ENCODE peak calls at places on chromosome 14, in four cellular contexts. One of them, this sample, is unnamed.

GRCh38 chr14:24978862-24979724 is 70.9 kb downstream of the STXBP6 start:
- DNase-seq in HepG2: peak
- DNase-seq in GM12878: peak
- DNase-seq in K562: no peak
- DNase-seq in this sample: no peak

GRCh38 chr14:64515053-64515452 is 10.5 kb downstream of the ZBTB1 start:
- DNase-seq in HepG2: no peak
- DNase-seq in GM12878: no peak
- DNase-seq in K562: no peak
- DNase-seq in this sample: no peak

GRCh38 chr14:74207943-74208342 is 31.3 kb upstream of the VSX2 start:
- DNase-seq in GM12878: no peak
- DNase-seq in HepG2: peak
- DNase-seq in K562: no peak
- DNase-seq in this sample: no peak

GRCh38 chr14:95140060-95140858 is 17.1 kb downstream of the DICER1 start:
- DNase-seq in K562: no peak
- DNase-seq in HepG2: no peak
- DNase-seq in GM12878: no peak
- DNase-seq in this sample: no peak

GRCh38 chr14:74299061-74299545 is 3.6 kb downstream of the ABCD4 start:
- DNase-seq in GM12878: no peak
- DNase-seq in K562: no peak
- DNase-seq in HepG2: no peak
- DNase-seq in this sample: no peak

GRCh38 chr14:71403673-71404072 is 496.4 kb downstream of the PCNX1 start:
- DNase-seq in HepG2: peak
- DNase-seq in K562: no peak
- DNase-seq in GM12878: peak
- DNase-seq in this sample: peak

GRCh38 chr14:32403688-32404087 is 74.6 kb downstream of the AKAP6 start:
- DNase-seq in HepG2: no peak
- DNase-seq in K562: no peak
- DNase-seq in GM12878: no peak
- DNase-seq in this sample: no peak

GRCh38 chr14:63875311-63875710 is 22.5 kb downstream of the SYNE2 start:
- DNase-seq in K562: no peak
- DNase-seq in HepG2: no peak
- DNase-seq in GM12878: no peak
- DNase-seq in this sample: no peak

GRCh38 chr14:96095581-96096476 is 56.7 kb downstream of the C14orf132 start:
- DNase-seq in HepG2: peak
- DNase-seq in K562: no peak
- DNase-seq in GM12878: no peak
- DNase-seq in this sample: peak

GRCh38 chr14:64758711-64759554 is 54.7 kb downstream of the PLEKHG3 start:
- DNase-seq in HepG2: peak
- DNase-seq in K562: no peak
- DNase-seq in GM12878: no peak
- DNase-seq in this sample: peak

GRCh38 chr14:60968099-60968498 is 12.8 kb downstream of the TRMT5 start:
- DNase-seq in HepG2: no peak
- DNase-seq in GM12878: no peak
- DNase-seq in K562: no peak
- DNase-seq in this sample: no peak

GRCh38 chr14:105099778-105100177 is 34.5 kb upstream of the GPR132 start:
- DNase-seq in GM12878: no peak
- DNase-seq in K562: no peak
- DNase-seq in HepG2: no peak
- DNase-seq in this sample: no peak
- TF ChIP-seq HDAC2 in GM12878: no peak
- TF ChIP-seq HDAC2 in K562: no peak
- TF ChIP-seq HDAC2 in HepG2: no peak
- TF ChIP-seq HDAC2 in this sample: no peak

GRCh38 chr14:53509227-53509822 is 356.2 kb upstream of the DDHD1 start:
- DNase-seq in HepG2: no peak
- DNase-seq in GM12878: no peak
- DNase-seq in K562: no peak
- DNase-seq in this sample: no peak
- TF ChIP-seq SMC3 in HepG2: no peak
- TF ChIP-seq SMC3 in GM12878: no peak
- TF ChIP-seq SMC3 in K562: no peak
- TF ChIP-seq SMC3 in this sample: no peak

GRCh38 chr14:91246051-91246852 is 1.7 kb upstream of the GPR68 start:
- DNase-seq in GM12878: no peak
- DNase-seq in HepG2: no peak
- DNase-seq in K562: no peak
- DNase-seq in this sample: no peak
- TF ChIP-seq HDAC2 in GM12878: no peak
- TF ChIP-seq HDAC2 in HepG2: no peak
- TF ChIP-seq HDAC2 in K562: no peak
- TF ChIP-seq HDAC2 in this sample: no peak

DNA sequence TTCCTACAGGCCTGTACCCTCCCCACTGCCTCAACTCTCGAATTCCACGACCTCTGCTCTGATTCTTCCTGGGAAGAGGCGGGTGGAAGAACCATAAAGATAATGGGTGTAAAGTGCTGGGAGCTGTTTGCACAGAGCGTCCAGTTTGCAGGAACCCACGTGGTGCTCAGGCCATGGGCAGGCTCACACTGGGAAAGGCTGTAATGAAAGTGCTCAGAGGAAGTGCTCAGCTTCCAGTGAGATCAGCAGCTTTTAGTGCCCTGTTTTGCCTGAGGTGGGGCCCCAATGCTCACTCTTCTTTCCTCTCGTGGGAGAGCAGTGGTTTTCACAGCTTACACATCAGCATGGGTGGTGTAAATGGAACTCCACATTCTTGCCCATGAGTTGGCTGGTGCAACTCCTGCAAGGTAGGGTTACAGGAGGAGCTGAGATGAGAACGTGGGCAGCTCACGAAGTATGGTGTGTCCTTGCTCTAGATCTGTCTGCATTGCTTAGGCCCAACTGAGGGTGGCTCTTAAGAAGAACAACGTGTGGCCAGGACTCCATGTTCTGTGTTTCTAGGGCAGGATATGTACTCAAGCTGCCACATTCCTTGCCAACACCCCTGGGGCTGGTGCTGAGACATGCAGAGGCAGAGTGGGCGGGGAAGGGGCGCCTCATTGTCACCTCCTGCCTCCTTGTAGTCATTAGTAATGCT is 2.9 kb downstream of the TMEM63C start:
- DNase-seq in GM12878: no peak
- DNase-seq in K562: no peak
- DNase-seq in HepG2: no peak
- DNase-seq in this sample: no peak
- TF ChIP-seq SMC3 in GM12878: no peak
- TF ChIP-seq SMC3 in K562: no peak
- TF ChIP-seq SMC3 in HepG2: no peak
- TF ChIP-seq SMC3 in this sample: no peak

GRCh38 chr14:87995500-87996275 is 2.7 kb upstream of the GALC start:
- DNase-seq in GM12878: no peak
- DNase-seq in K562: peak
- DNase-seq in HepG2: peak
- DNase-seq in this sample: no peak

GRCh38 chr14:87994974-87995373 is 2.0 kb upstream of the GALC start:
- DNase-seq in GM12878: peak
- DNase-seq in HepG2: peak
- DNase-seq in K562: no peak
- DNase-seq in this sample: no peak

GRCh38 chr14:87999282-87999681 is 5.7 kb upstream of the GPR65 start:
- DNase-seq in GM12878: no peak
- DNase-seq in HepG2: no peak
- DNase-seq in K562: no peak
- DNase-seq in this sample: no peak

GRCh38 chr14:87996276-87996592 is 3.3 kb upstream of the GALC start:
- DNase-seq in GM12878: no peak
- DNase-seq in HepG2: peak
- DNase-seq in K562: no peak
- DNase-seq in this sample: no peak

GRCh38 chr14:87998414-87998813 is 5.4 kb upstream of the GALC start:
- DNase-seq in K562: no peak
- DNase-seq in HepG2: no peak
- DNase-seq in GM12878: no peak
- DNase-seq in this sample: no peak
- TF ChIP-seq HDAC2 in K562: no peak
- TF ChIP-seq HDAC2 in HepG2: no peak
- TF ChIP-seq HDAC2 in GM12878: no peak
- TF ChIP-seq HDAC2 in this sample: no peak

DNA sequence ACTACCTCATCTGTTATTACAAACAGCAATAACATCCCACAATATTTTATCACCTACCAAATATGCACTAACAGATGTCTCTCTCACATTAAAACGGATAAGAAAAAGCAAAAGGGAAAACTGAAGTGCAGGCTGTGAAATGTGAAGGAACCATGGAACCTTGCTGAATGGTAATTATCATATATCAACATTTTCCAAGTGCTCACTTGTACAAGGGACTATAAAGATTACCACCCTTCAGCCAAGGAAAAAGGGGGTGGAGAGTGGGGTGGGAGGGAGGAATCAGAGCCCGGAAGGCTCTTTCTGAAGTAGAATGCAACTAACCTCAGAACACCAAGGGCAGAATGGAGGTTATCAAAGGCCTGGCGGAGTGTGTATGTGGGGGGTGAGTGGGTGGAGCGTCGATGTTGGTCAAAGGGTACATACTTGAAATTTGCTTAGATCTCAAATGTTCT is 1.2 kb downstream of the SNX6 start:
- DNase-seq in K562: peak
- DNase-seq in GM12878: no peak
- DNase-seq in HepG2: peak
- DNase-seq in this sample: no peak
- TF ChIP-seq SMC3 in K562: no peak
- TF ChIP-seq SMC3 in GM12878: no peak
- TF ChIP-seq SMC3 in HepG2: no peak
- TF ChIP-seq SMC3 in this sample: no peak

This sample was measured in A549.